ENCODE peak calls at places on chromosomes 5 and 9, in four cellular contexts. V is transverse colon, A is tibial nerve, O is Peyer's patch. X is an unnamed sample.

GRCh38 chr5:1476967-1477310 is 31.7 kb upstream of the SLC6A3 start:
- DNase-seq in A (no peak), O (no peak), V (no peak), X (no peak)

GRCh38 chr5:134136771-134137170 is 22.3 kb downstream of the TCF7 start:
- DNase-seq in V (peak; percentile 3), O (no peak), A (no peak), X (peak; percentile 12)

GRCh38 chr9:122071716-122072115 is 21.4 kb downstream of the TTLL11 start:
- DNase-seq in V (no peak), O (no peak), A (no peak), X (no peak)

GRCh38 chr5:174511711-174512253 is 212.6 kb upstream of the MSX2 start:
- DNase-seq in A (no peak), V (no peak), O (no peak), X (no peak)

GRCh38 chr5:80083115-80083890 is 48.2 kb downstream of the THBS4 start:
- DNase-seq in V (no peak), O (no peak), A (peak; percentile 30), X (peak; percentile 57)

GRCh38 chr5:127299678-127300077 is 9.1 kb downstream of the MEGF10 start:
- DNase-seq in O (no peak), V (no peak), A (no peak), X (no peak)

GRCh38 chr5:111699976-111700375 is 57.0 kb downstream of the NREP start:
- DNase-seq in V (peak; percentile 52), A (no peak), O (no peak), X (no peak)

GRCh38 chr9:106713206-106713605 is 149.8 kb upstream of the ZNF462 start:
- DNase-seq in V (no peak), O (no peak), A (no peak), X (no peak)

GRCh38 chr5:125298711-125299379 is 552.4 kb upstream of the ZNF608 start:
- DNase-seq in V (no peak), A (no peak), O (no peak), X (no peak)

GRCh38 chr9:16252631-16253030 is 617.8 kb downstream of the BNC2 start:
- DNase-seq in O (no peak), V (no peak), A (no peak), X (no peak)

GRCh38 chr5:124783794-124784193 is 37.4 kb upstream of the ZNF608 start:
- DNase-seq in V (no peak), A (no peak), O (no peak), X (no peak)

GRCh38 chr5:87113848-87114247 is 153.8 kb upstream of the RASA1 start:
- DNase-seq in O (no peak), A (no peak), V (no peak), X (no peak)

GRCh38 chr9:86648828-86649170 is 294.6 kb upstream of the TUT7 start:
- DNase-seq in V (no peak), O (no peak), A (no peak), X (no peak)

GRCh38 chr5:179795049-179795862 is 1.5 kb downstream of the LTC4S start:
- DNase-seq in O (peak; percentile 69), V (no peak), A (no peak), X (peak; percentile 36)

GRCh38 chr5:10218658-10219057 is 31.0 kb downstream of the ATPSCKMT start:
- DNase-seq in V (no peak), A (no peak), O (no peak), X (no peak)

GRCh38 chr5:64822329-64822728 is 53.6 kb downstream of the CWC27 start:
- DNase-seq in V (no peak), A (no peak), O (no peak), X (no peak)

GRCh38 chr9:71725590-71726338 is 42.5 kb downstream of the CEMIP2 start:
- DNase-seq in V (no peak), A (no peak), O (no peak), X (no peak)

GRCh38 chr5:113487411-113487778 is 858 bp downstream of the MCC start:
- DNase-seq in V (no peak), A (no peak), O (no peak), X (no peak)

GRCh38 chr9:14104501-14104900 is 209.4 kb downstream of the NFIB start:
- DNase-seq in V (no peak), A (no peak), O (no peak), X (no peak)

GRCh38 chr5:153081385-153081784 is 409.1 kb upstream of the GRIA1 start:
- DNase-seq in O (no peak), V (no peak), A (no peak), X (no peak)

GRCh38 chr5:84383296-84383815 is 1.3 kb downstream of the EDIL3 start:
- DNase-seq in O (peak; percentile 48), V (no peak), A (no peak), X (peak; percentile 31)

GRCh38 chr9:109317979-109318671 is 2.7 kb downstream of the EPB41L4B start:
- DNase-seq in O (no peak), V (no peak), A (no peak), X (no peak)

GRCh38 chr9:109320734-109321448 is at the start of gene EPB41L4B:
- DNase-seq in O (peak; percentile 96), A (peak; percentile 93), V (peak; percentile 94), X (peak; percentile 95)

GRCh38 chr9:109319072-109319630 is 1.7 kb downstream of the EPB41L4B start:
- DNase-seq in V (peak; percentile 54), A (no peak), O (peak; percentile 83), X (peak; percentile 63)

GRCh38 chr9:109320338-109320733 is 523 bp downstream of the EPB41L4B start:
- DNase-seq in O (peak; percentile 72), A (no peak), V (peak; percentile 42), X (peak; percentile 29)

DNA sequence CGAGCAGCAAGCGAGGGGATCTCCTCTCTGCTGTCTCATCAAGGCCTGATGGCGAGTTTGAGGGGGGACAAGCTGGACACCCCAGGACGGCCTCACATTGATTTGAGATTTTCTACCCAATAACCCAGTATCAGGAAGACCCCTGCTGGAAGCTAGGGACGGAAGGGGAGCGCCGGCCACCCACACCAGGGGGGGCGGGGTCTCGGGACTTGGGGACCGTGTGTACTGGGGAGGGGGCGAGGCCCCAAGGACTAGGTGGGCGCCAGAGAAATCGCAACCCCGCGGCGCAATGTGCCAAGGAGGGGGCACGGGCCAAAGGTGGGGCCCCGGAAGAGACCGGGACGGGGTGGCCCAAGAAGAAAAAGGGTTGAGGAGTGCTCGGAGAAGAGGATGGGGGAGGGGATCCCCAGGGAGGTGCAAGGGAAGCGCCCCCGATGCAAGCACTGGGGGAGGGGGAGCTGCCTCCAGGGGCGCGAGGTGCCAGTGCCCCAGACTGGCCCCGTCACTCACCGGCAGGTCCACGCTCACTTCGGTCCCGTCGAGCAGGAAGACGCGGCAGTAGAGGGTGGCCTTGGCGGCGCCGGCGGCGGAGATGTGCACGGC is 1.1 kb downstream of the EPB41L4B start:
- DNase-seq in V (peak; percentile 28), O (peak; percentile 72), A (no peak), X (peak; percentile 42)
- TF ChIP-seq POLR2A in V (no peak), O (no peak), A (no peak), X (no peak)

GRCh38 chr5:148416921-148417320 is 33.2 kb downstream of the FBXO38 start:
- DNase-seq in V (no peak), O (no peak), A (no peak), X (no peak)
- H3K27ac ChIP-seq in V (no peak overlapping the region), O (no peak overlapping the region), A (no peak overlapping the region), X (no peak overlapping the region)

GRCh38 chr9:125409637-125410521 is 148.3 kb downstream of the GAPVD1 start:
- DNase-seq in V (no peak), A (peak; percentile 16), O (no peak), X (no peak)
- TF ChIP-seq POLR2A in V (no peak), A (no peak), O (no peak), X (no peak)

DNA sequence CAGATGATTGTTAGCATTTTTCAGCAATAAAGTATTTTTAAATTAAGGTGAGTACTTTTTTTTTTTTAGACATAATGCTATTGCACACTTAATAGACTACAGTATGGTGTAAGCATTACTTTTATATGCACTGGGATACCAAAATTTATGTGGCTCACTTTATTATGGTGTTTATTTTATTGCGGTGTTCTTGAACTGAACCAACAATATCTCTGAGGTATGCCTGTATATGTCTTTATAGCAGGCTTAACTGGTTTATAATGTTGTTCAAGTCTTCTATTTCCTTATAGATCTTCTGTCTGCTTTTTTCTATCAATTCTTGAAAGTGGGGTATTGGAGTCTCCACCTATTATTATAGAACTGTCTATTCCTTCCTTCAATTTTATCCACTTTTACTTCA is 18.0 kb downstream of the ZBTB43 start:
- DNase-seq in A (no peak), V (no peak), O (no peak), X (no peak)
- H3K27ac ChIP-seq in A (no peak overlapping the region), V (no peak overlapping the region), O (no peak overlapping the region), X (no peak overlapping the region)

GRCh38 chr9:124257865-124258764 is at the start of gene NEK6:
- DNase-seq in O (peak; percentile 75), A (no peak), V (peak; percentile 19), X (peak; percentile 51)
- TF ChIP-seq POLR2A in O (no peak), A (peak; percentile 45), V (no peak), X (no peak)

DNA sequence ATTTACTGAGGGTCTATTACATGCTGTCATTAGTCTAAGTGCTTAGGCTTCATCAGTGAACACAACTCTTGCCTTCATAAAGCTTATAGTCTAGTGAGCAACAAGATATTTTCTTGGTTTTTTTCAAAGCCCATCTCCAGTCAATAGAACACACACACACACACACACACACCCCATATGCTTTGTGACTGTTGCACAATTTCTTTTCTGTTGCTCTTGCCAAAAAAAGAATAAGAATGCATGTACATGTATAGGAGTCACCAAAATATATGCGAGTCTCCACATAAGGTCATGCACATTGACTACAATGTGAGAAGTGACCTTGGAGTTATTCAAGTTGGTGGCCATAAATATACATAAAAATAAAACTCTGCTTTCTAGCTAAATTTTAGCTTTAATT is 351.5 kb upstream of the TLE4 start:
- DNase-seq in O (no peak), A (no peak), V (no peak), X (no peak)
- H3K27ac ChIP-seq in O (no peak overlapping the region), A (no peak overlapping the region), V (no peak overlapping the region), X (no peak overlapping the region)